ENCODE peak calls at places on chromosomes 4 and X, in ten cellular contexts. Z is naive thymus-derived CD4-positive, alpha-beta T cell; J is GM23248; V is tibial nerve; Q is suprapubic skin; E is uterus; A is aorta; F is Panc1; I is lung; H is HL-60. N is an unnamed sample. For H3K27me3, the result is how much of the 10 kb centered on the place peaks cover.

GRCh38 chr4:25448379-25449109 is 71.5 kb downstream of the ANAPC4 start:
- DNase-seq in F (no peak), Q (no peak), I (no peak), V (no peak), Z (no peak), H (no peak), J (peak), E (no peak), A (no peak), N (no peak)

GRCh38 chr4:37839426-37839825 is 12.9 kb downstream of the PGM2 start:
- DNase-seq in J (no peak), H (no peak), Q (no peak), F (no peak), E (no peak), A (no peak), V (no peak), I (no peak), Z (no peak), N (no peak)

GRCh38 chrX:143781103-143781502 is 60.6 kb upstream of the SPANXN2 start:
- DNase-seq in H (no peak), E (no peak), J (peak), Z (no peak), F (no peak), I (no peak), Q (no peak), V (no peak), A (no peak), N (no peak)

GRCh38 chr4:7964459-7964858 is 24.8 kb upstream of the AFAP1 start:
- DNase-seq in E (no peak), Z (no peak), H (no peak), F (no peak), Q (no peak), A (peak), J (no peak), V (no peak), I (no peak), N (no peak)

GRCh38 chr4:55018521-55018920 is 106.9 kb downstream of the KDR start:
- DNase-seq in H (no peak), Q (no peak), J (peak), Z (no peak), V (no peak), F (no peak), E (no peak), A (no peak), I (no peak), N (no peak)

GRCh38 chr4:108405586-108405985 is 214.8 kb upstream of the RPL34 start:
- DNase-seq in H (no peak), E (no peak), Z (no peak), J (no peak), V (no peak), I (no peak), Q (no peak), A (no peak), F (no peak), N (no peak)

GRCh38 chrX:87517571-87518141 is at the start of gene KLHL4:
- DNase-seq in E (peak), Q (no peak), H (no peak), J (peak), A (no peak), V (no peak), F (no peak), Z (no peak), I (no peak), N (no peak)

GRCh38 chr4:75940692-75941253 is at the start of gene NAAA:
- DNase-seq in Q (peak), A (peak), J (peak), F (no peak), V (peak), I (peak), E (peak), H (peak), Z (peak), N (peak)

GRCh38 chrX:19064175-19064574 is 58.1 kb downstream of the ADGRG2 start:
- DNase-seq in Z (no peak), E (no peak), Q (no peak), F (no peak), A (no peak), J (no peak), H (no peak), V (no peak), I (no peak), N (no peak)

GRCh38 chr4:4491396-4491893 is 50.4 kb downstream of the STX18 start:
- DNase-seq in J (no peak), H (no peak), I (no peak), V (no peak), F (no peak), A (no peak), E (no peak), Q (no peak), Z (no peak), N (no peak)

GRCh38 chr4:83108101-83108861 is 6.2 kb downstream of the PLAC8 start:
- DNase-seq in Q (no peak), I (no peak), V (no peak), H (no peak), F (no peak), A (no peak), E (no peak), J (no peak), Z (no peak), N (no peak)

GRCh38 chr4:97235516-97235915 is 907.8 kb downstream of the STPG2 start:
- DNase-seq in I (no peak), H (no peak), Q (no peak), A (no peak), F (no peak), Z (no peak), E (no peak), V (no peak), J (no peak), N (no peak)

GRCh38 chrX:30275498-30275897 is 28.6 kb downstream of the MAGEB1 start:
- DNase-seq in Z (no peak), A (no peak), H (no peak), J (peak), I (no peak), V (no peak), F (no peak), Q (no peak), E (no peak), N (no peak)

GRCh38 chrX:111914398-111915092 is 38.6 kb downstream of the TRPC5OS start:
- DNase-seq in J (peak), I (no peak), H (peak), A (no peak), V (no peak), E (no peak), Z (no peak), Q (no peak), F (peak), N (no peak)

GRCh38 chrX:87702795-87703194 is 185.2 kb downstream of the KLHL4 start:
- DNase-seq in V (no peak), Z (no peak), J (no peak), E (no peak), I (no peak), Q (no peak), H (no peak), F (no peak), A (no peak), N (no peak)

GRCh38 chr4:173521474-173522159 is 8.4 kb downstream of the HAND2 start:
- DNase-seq in V (no peak), F (no peak), Z (no peak), H (no peak), E (no peak), Q (no peak), I (no peak), J (no peak), A (no peak), N (no peak)
- H3K27me3 ChIP-seq in V (under half), F (under half), Z (half or more), H (half or more), E (under half), Q (half or more), I (under half), J (under half), A (under half), N (half or more)

GRCh38 chrX:78527263-78527662 is 131.9 kb downstream of the RTL3 start:
- DNase-seq in V (no peak), I (no peak), E (no peak), F (no peak), Z (no peak), J (peak), A (no peak), H (no peak), Q (no peak), N (no peak)
- H3K27me3 ChIP-seq in V (under half), I (under half), E (under half), F (under half), Z (under half), J (under half), A (under half), H (under half), Q (under half), N (under half)

GRCh38 chr4:67229148-67229547 is 316.2 kb downstream of the CENPC start:
- DNase-seq in E (no peak), A (no peak), J (no peak), H (no peak), Z (no peak), F (no peak), I (no peak), V (no peak), Q (no peak), N (no peak)

GRCh38 chr4:67236793-67237192 is 308.5 kb downstream of the CENPC start:
- DNase-seq in J (no peak), E (no peak), A (no peak), Z (no peak), V (no peak), I (no peak), Q (no peak), H (no peak), F (no peak), N (no peak)

DNA sequence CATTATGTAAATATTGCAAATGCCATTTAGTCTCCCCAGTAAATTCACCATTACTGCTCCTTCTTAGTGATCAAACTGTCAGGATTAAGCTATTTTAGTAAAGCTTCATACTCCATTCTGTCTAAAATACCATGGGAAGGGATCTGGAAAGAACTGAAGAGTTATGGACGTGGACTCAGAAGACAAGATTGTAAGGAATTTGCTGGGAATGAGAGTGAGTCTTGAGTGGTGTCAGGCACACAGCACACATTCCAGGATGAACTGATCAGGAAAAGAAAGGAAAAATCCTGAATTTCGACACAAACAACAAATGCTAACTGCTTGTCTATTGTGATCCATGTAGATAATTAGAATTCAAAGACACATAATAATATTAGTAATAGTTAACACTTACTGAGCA is 311.0 kb downstream of the CENPC start:
- DNase-seq in V (no peak), J (no peak), Q (no peak), Z (no peak), E (no peak), I (no peak), A (no peak), F (no peak), H (no peak), N (no peak)
- H3K27me3 ChIP-seq in V (under half), J (under half), Q (under half), Z (under half), E (under half), I (under half), A (under half), F (under half), H (under half), N (under half)

GRCh38 chrX:137646472-137646871 is 80.5 kb downstream of the ZIC3 start:
- DNase-seq in Z (no peak), H (no peak), V (no peak), E (no peak), Q (no peak), I (no peak), J (no peak), F (no peak), A (no peak), N (no peak)
- H3K27me3 ChIP-seq in Z (under half), H (under half), V (under half), E (under half), Q (under half), I (under half), J (under half), F (under half), A (under half), N (under half)

DNA sequence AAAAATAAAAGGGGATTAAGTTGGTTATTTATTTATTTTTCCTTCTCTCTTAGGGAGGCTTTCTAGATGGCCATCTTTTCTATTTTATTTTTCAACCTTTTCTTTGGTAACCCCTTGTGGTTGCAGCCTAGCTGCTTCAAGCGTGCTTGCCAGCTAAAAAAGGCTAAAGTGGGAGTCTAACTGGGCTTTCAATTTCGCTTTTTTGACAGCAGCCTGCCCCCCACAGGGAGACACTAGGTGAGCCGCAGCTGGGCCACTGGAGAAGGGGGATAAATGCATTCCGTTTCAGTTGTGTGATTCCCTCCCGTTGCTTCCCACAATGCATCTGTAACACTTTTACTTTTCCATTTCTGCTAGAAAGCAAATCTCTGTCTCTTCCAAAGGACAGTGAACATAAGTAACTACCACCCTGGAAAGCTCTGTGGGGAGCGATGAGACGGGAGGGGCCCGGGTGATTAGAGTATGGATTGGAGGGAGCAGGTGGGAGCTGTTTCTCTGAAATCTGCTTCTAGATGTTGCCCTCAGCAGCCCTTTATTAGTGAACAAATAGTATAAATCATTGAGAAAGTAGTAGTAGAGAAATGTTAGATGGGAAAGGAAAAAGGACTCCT is 86.2 kb upstream of the RAPGEF2 start:
- DNase-seq in A (no peak), F (no peak), Z (no peak), I (no peak), H (no peak), E (no peak), J (no peak), Q (no peak), V (no peak), N (no peak)
- H3K27me3 ChIP-seq in A (under half), F (under half), Z (under half), I (under half), H (under half), E (under half), J (under half), Q (under half), V (under half), N (under half)

DNA sequence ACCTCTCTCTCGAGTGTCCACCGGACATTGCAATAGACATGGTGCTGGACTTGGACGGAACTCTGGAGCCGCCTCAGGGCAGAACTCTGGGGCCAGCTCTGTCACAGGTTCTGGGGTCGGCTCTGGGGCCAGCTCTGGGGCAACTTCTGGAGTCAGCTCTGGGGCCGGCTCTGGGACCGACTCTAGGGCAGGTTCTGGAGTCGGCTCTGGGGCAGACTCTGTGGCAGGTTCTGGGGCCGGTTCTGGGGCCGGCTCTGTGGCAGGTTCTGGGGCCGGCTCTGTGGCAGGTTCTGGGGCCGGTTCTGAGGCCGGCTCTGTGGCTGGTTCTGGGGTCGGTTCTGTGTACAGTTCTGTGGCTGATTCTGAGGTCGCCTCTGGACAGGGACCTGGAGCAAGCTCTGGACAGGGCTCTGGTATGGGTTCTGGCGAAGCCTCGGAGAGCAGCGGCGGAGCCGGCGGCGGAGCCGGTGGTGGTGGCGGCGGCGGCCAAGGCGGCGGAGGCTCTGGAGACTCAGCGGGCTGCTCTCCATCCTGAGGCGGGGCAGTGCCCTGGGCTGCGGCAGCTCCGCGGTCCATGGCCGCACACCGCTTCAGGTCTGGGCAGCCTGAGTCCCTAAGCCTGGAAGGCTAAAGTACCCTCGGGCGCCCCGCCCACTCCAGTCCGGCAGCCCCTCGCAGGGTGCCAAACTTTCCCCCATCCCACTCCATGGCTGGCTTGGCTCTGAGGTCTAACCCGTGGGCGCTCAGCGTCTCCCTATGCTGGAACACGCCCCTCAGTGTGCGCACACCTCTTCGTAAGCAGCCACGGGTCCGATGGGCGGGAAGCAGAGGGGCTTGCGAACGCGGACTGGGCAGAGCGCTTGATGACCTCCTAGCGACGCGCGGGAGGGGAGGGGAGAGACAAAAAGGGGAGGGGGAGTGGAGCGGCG is at the start of gene DGKK:
- DNase-seq in I (no peak), Z (no peak), J (peak), V (no peak), A (no peak), H (no peak), E (no peak), F (no peak), Q (no peak), N (no peak)
- H3K27me3 ChIP-seq in I (under half), Z (under half), J (under half), V (under half), A (under half), H (under half), E (half or more), F (under half), Q (half or more), N (half or more)

DNA sequence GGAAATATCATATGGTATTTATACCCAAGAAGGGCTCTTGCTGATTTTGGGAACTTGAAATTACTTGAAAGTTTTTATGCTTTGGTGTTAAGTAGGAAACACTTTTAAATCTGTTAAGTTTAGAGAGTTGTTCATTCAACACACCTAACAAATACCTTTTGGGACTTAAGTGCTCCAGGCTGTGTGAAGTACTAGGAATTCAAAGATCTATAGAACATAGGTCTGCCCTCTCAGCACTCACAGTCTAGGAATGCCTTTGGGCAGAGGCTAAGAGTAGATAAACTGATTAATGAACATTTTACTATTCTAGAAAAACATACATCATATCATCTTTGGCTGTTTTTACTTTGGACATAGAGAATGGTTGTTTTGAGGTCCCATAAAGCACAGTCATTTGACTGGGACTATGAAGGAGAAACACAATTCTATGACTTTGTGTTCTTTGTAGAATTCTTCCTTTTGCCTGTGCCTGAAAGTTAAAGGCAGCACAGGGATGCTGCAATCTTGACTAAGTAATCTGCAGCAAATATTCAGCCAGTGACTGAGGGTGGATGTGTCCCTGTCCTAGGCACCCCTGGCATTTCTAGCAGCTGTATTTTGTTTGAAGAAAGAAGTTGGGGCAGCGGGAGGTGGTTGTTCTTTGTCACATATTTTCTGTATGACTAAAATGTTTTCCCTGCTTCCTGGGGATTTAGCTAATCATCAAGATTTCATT is 8.3 kb downstream of the BMP3 start:
- DNase-seq in V (no peak), Z (no peak), E (no peak), H (no peak), J (peak), I (no peak), Q (no peak), F (no peak), A (no peak), N (no peak)
- H3K27me3 ChIP-seq in V (under half), Z (under half), E (under half), H (under half), J (under half), I (under half), Q (under half), F (under half), A (under half), N (under half)

GRCh38 chr4:46385235-46385634 is 4.7 kb downstream of the GABRA2 start:
- DNase-seq in H (no peak), Q (no peak), E (no peak), A (no peak), I (no peak), F (no peak), Z (no peak), V (no peak), J (no peak), N (no peak)
- H3K27me3 ChIP-seq in H (under half), Q (under half), E (under half), A (under half), I (under half), F (under half), Z (under half), V (under half), J (under half), N (under half)

N was measured in gastrocnemius medialis.